ENCODE peak calls at places on chromosome 10, in eight cellular contexts. One of them, this sample, is unnamed.

GRCh38 chr10:2920638-2921037 is 146.7 kb upstream of the PFKP start:
- DNase-seq in heart left ventricle: no peak
- DNase-seq in fibroblast of the aortic adventitia: no peak
- DNase-seq in upper lobe of right lung: no peak
- DNase-seq in endodermal cell: peak
- DNase-seq in stomach: no peak
- DNase-seq in colonic mucosa: no peak
- DNase-seq in MCF 10A: no peak
- DNase-seq in this sample: no peak

GRCh38 chr10:108545921-108546320 is 1377.4 kb downstream of the XPNPEP1 start:
- DNase-seq in heart left ventricle: no peak
- DNase-seq in fibroblast of the aortic adventitia: no peak
- DNase-seq in upper lobe of right lung: no peak
- DNase-seq in endodermal cell: peak
- DNase-seq in stomach: no peak
- DNase-seq in colonic mucosa: no peak
- DNase-seq in MCF 10A: no peak
- DNase-seq in this sample: no peak

GRCh38 chr10:33237736-33238624 is 96.5 kb downstream of the NRP1 start:
- DNase-seq in heart left ventricle: no peak
- DNase-seq in fibroblast of the aortic adventitia: peak
- DNase-seq in upper lobe of right lung: no peak
- DNase-seq in endodermal cell: peak
- DNase-seq in stomach: no peak
- DNase-seq in colonic mucosa: no peak
- DNase-seq in MCF 10A: peak
- DNase-seq in this sample: no peak

GRCh38 chr10:97549587-97550322 is 22.8 kb upstream of the ANKRD2 start:
- DNase-seq in heart left ventricle: no peak
- DNase-seq in fibroblast of the aortic adventitia: no peak
- DNase-seq in upper lobe of right lung: no peak
- DNase-seq in endodermal cell: peak
- DNase-seq in stomach: no peak
- DNase-seq in colonic mucosa: no peak
- DNase-seq in MCF 10A: peak
- DNase-seq in this sample: peak

GRCh38 chr10:48792687-48793096 is 108.0 kb downstream of the WDFY4 start:
- DNase-seq in heart left ventricle: no peak
- DNase-seq in fibroblast of the aortic adventitia: peak
- DNase-seq in upper lobe of right lung: no peak
- DNase-seq in endodermal cell: no peak
- DNase-seq in stomach: no peak
- DNase-seq in colonic mucosa: no peak
- DNase-seq in MCF 10A: peak
- DNase-seq in this sample: no peak

GRCh38 chr10:27513451-27514191 is 9.5 kb downstream of the RAB18 start:
- DNase-seq in heart left ventricle: no peak
- DNase-seq in fibroblast of the aortic adventitia: peak
- DNase-seq in upper lobe of right lung: no peak
- DNase-seq in endodermal cell: no peak
- DNase-seq in stomach: no peak
- DNase-seq in colonic mucosa: no peak
- DNase-seq in MCF 10A: no peak
- DNase-seq in this sample: no peak

GRCh38 chr10:50406457-50407076 is 155.3 kb upstream of the ASAH2 start:
- DNase-seq in heart left ventricle: no peak
- DNase-seq in fibroblast of the aortic adventitia: no peak
- DNase-seq in upper lobe of right lung: no peak
- DNase-seq in endodermal cell: no peak
- DNase-seq in stomach: no peak
- DNase-seq in colonic mucosa: no peak
- DNase-seq in MCF 10A: no peak
- DNase-seq in this sample: no peak

GRCh38 chr10:80964955-80965614 is 427.4 kb downstream of the SH2D4B start:
- DNase-seq in heart left ventricle: no peak
- DNase-seq in fibroblast of the aortic adventitia: no peak
- DNase-seq in upper lobe of right lung: no peak
- DNase-seq in endodermal cell: no peak
- DNase-seq in stomach: no peak
- DNase-seq in colonic mucosa: no peak
- DNase-seq in MCF 10A: no peak
- DNase-seq in this sample: no peak

GRCh38 chr10:16931919-16932318 is 114.7 kb upstream of the RSU1 start:
- DNase-seq in heart left ventricle: no peak
- DNase-seq in fibroblast of the aortic adventitia: no peak
- DNase-seq in upper lobe of right lung: no peak
- DNase-seq in endodermal cell: no peak
- DNase-seq in stomach: no peak
- DNase-seq in colonic mucosa: no peak
- DNase-seq in MCF 10A: no peak
- DNase-seq in this sample: no peak

GRCh38 chr10:86293323-86293840 is 73.2 kb downstream of the GRID1 start:
- DNase-seq in heart left ventricle: peak
- DNase-seq in fibroblast of the aortic adventitia: no peak
- DNase-seq in upper lobe of right lung: no peak
- DNase-seq in endodermal cell: peak
- DNase-seq in stomach: peak
- DNase-seq in colonic mucosa: peak
- DNase-seq in MCF 10A: no peak
- DNase-seq in this sample: peak

GRCh38 chr10:12690525-12691139 is 310.9 kb downstream of the CCDC3 start:
- DNase-seq in heart left ventricle: no peak
- DNase-seq in fibroblast of the aortic adventitia: no peak
- DNase-seq in upper lobe of right lung: no peak
- DNase-seq in endodermal cell: no peak
- DNase-seq in stomach: no peak
- DNase-seq in colonic mucosa: no peak
- DNase-seq in MCF 10A: no peak
- DNase-seq in this sample: no peak

GRCh38 chr10:99119258-99119748 is 116.3 kb downstream of the HPSE2 start:
- DNase-seq in heart left ventricle: no peak
- DNase-seq in fibroblast of the aortic adventitia: no peak
- DNase-seq in upper lobe of right lung: no peak
- DNase-seq in endodermal cell: no peak
- DNase-seq in stomach: no peak
- DNase-seq in colonic mucosa: no peak
- DNase-seq in MCF 10A: no peak
- DNase-seq in this sample: no peak

GRCh38 chr10:63261496-63261895 is 128.4 kb downstream of the NRBF2 start:
- DNase-seq in heart left ventricle: no peak
- DNase-seq in fibroblast of the aortic adventitia: no peak
- DNase-seq in upper lobe of right lung: no peak
- DNase-seq in endodermal cell: no peak
- DNase-seq in stomach: no peak
- DNase-seq in colonic mucosa: no peak
- DNase-seq in MCF 10A: no peak
- DNase-seq in this sample: no peak

GRCh38 chr10:80186364-80187012 is 18.8 kb downstream of the ANXA11 start:
- DNase-seq in heart left ventricle: peak
- DNase-seq in fibroblast of the aortic adventitia: peak
- DNase-seq in upper lobe of right lung: no peak
- DNase-seq in endodermal cell: no peak
- DNase-seq in stomach: peak
- DNase-seq in colonic mucosa: no peak
- DNase-seq in MCF 10A: no peak
- DNase-seq in this sample: no peak

GRCh38 chr10:64091889-64092288 is 570.7 kb downstream of the REEP3 start:
- DNase-seq in heart left ventricle: no peak
- DNase-seq in fibroblast of the aortic adventitia: no peak
- DNase-seq in upper lobe of right lung: no peak
- DNase-seq in endodermal cell: peak
- DNase-seq in stomach: no peak
- DNase-seq in colonic mucosa: peak
- DNase-seq in MCF 10A: peak
- DNase-seq in this sample: peak

GRCh38 chr10:103493911-103494877 is 689 bp downstream of the NEURL1 start:
- DNase-seq in heart left ventricle: no peak
- DNase-seq in fibroblast of the aortic adventitia: no peak
- DNase-seq in upper lobe of right lung: no peak
- DNase-seq in endodermal cell: peak
- DNase-seq in stomach: no peak
- DNase-seq in colonic mucosa: no peak
- DNase-seq in MCF 10A: no peak
- DNase-seq in this sample: peak

GRCh38 chr10:93412801-93413200 is 69.3 kb downstream of the MYOF start:
- DNase-seq in heart left ventricle: no peak
- DNase-seq in fibroblast of the aortic adventitia: no peak
- DNase-seq in upper lobe of right lung: no peak
- DNase-seq in endodermal cell: no peak
- DNase-seq in stomach: no peak
- DNase-seq in colonic mucosa: no peak
- DNase-seq in MCF 10A: no peak
- DNase-seq in this sample: no peak

GRCh38 chr10:72087969-72088878 is at the start of gene SPOCK2:
- DNase-seq in heart left ventricle: no peak
- DNase-seq in fibroblast of the aortic adventitia: no peak
- DNase-seq in upper lobe of right lung: no peak
- DNase-seq in endodermal cell: peak
- DNase-seq in stomach: no peak
- DNase-seq in colonic mucosa: no peak
- DNase-seq in MCF 10A: no peak
- DNase-seq in this sample: peak

GRCh38 chr10:13046861-13047528 is 45.5 kb upstream of the CCDC3 start:
- DNase-seq in heart left ventricle: no peak
- DNase-seq in fibroblast of the aortic adventitia: no peak
- DNase-seq in upper lobe of right lung: no peak
- DNase-seq in endodermal cell: peak
- DNase-seq in stomach: no peak
- DNase-seq in colonic mucosa: no peak
- DNase-seq in MCF 10A: no peak
- DNase-seq in this sample: no peak

GRCh38 chr10:63200416-63200815 is 67.3 kb downstream of the NRBF2 start:
- DNase-seq in heart left ventricle: no peak
- DNase-seq in fibroblast of the aortic adventitia: no peak
- DNase-seq in upper lobe of right lung: no peak
- DNase-seq in endodermal cell: no peak
- DNase-seq in stomach: no peak
- DNase-seq in colonic mucosa: no peak
- DNase-seq in MCF 10A: no peak
- DNase-seq in this sample: no peak

GRCh38 chr10:121975295-121976086 is 474 bp upstream of the NSMCE4A start:
- DNase-seq in heart left ventricle: no peak
- DNase-seq in fibroblast of the aortic adventitia: no peak
- DNase-seq in upper lobe of right lung: no peak
- DNase-seq in endodermal cell: no peak
- DNase-seq in stomach: no peak
- DNase-seq in colonic mucosa: no peak
- DNase-seq in MCF 10A: no peak
- DNase-seq in this sample: no peak

GRCh38 chr10:117477961-117478670 is 64.4 kb upstream of the EMX2 start:
- DNase-seq in heart left ventricle: no peak
- DNase-seq in fibroblast of the aortic adventitia: peak
- DNase-seq in upper lobe of right lung: no peak
- DNase-seq in endodermal cell: no peak
- DNase-seq in stomach: no peak
- DNase-seq in colonic mucosa: no peak
- DNase-seq in MCF 10A: peak
- DNase-seq in this sample: no peak
- TF ChIP-seq CTCF in heart left ventricle: no peak
- TF ChIP-seq CTCF in fibroblast of the aortic adventitia: peak
- TF ChIP-seq CTCF in upper lobe of right lung: peak
- TF ChIP-seq CTCF in endodermal cell: peak
- TF ChIP-seq CTCF in stomach: no peak
- TF ChIP-seq CTCF in colonic mucosa: peak
- TF ChIP-seq CTCF in MCF 10A: peak
- TF ChIP-seq CTCF in this sample: no peak

DNA sequence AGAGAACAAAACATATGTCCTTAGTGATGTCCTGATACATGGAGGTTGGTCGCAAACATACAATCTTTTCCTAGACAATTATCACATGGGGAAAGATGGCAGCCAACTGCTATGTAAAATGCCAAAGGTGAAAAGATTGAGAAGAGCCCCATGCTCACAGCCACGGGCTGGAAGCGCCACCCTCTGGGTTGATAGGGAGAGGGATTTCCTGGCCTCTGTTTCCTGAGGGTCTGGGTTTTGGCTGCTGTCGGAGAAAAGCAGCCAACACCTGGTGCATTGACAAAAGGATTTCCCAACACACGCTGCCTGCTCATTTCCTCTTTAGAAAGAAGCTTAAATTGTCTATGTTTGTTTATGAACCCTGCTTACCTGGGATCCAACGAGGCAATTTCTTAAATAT is 43.8 kb downstream of the ITIH5 start:
- DNase-seq in heart left ventricle: no peak
- DNase-seq in fibroblast of the aortic adventitia: no peak
- DNase-seq in upper lobe of right lung: no peak
- DNase-seq in endodermal cell: peak
- DNase-seq in stomach: no peak
- DNase-seq in colonic mucosa: no peak
- DNase-seq in MCF 10A: peak
- DNase-seq in this sample: no peak
- TF ChIP-seq CTCF in heart left ventricle: peak
- TF ChIP-seq CTCF in fibroblast of the aortic adventitia: no peak
- TF ChIP-seq CTCF in upper lobe of right lung: peak
- TF ChIP-seq CTCF in endodermal cell: peak
- TF ChIP-seq CTCF in stomach: no peak
- TF ChIP-seq CTCF in colonic mucosa: no peak
- TF ChIP-seq CTCF in MCF 10A: no peak
- TF ChIP-seq CTCF in this sample: no peak

GRCh38 chr10:14200645-14201534 is 129.8 kb downstream of the FRMD4A start:
- DNase-seq in heart left ventricle: no peak
- DNase-seq in fibroblast of the aortic adventitia: no peak
- DNase-seq in upper lobe of right lung: no peak
- DNase-seq in endodermal cell: peak
- DNase-seq in stomach: no peak
- DNase-seq in colonic mucosa: peak
- DNase-seq in MCF 10A: peak
- DNase-seq in this sample: peak
- TF ChIP-seq CTCF in heart left ventricle: no peak
- TF ChIP-seq CTCF in fibroblast of the aortic adventitia: peak
- TF ChIP-seq CTCF in upper lobe of right lung: peak
- TF ChIP-seq CTCF in endodermal cell: peak
- TF ChIP-seq CTCF in stomach: no peak
- TF ChIP-seq CTCF in colonic mucosa: no peak
- TF ChIP-seq CTCF in MCF 10A: no peak
- TF ChIP-seq CTCF in this sample: peak

GRCh38 chr10:126913316-126913715 is 8.1 kb downstream of the DOCK1 start:
- DNase-seq in heart left ventricle: no peak
- DNase-seq in fibroblast of the aortic adventitia: no peak
- DNase-seq in upper lobe of right lung: no peak
- DNase-seq in endodermal cell: no peak
- DNase-seq in stomach: no peak
- DNase-seq in colonic mucosa: no peak
- DNase-seq in MCF 10A: no peak
- DNase-seq in this sample: no peak
- TF ChIP-seq CTCF in heart left ventricle: no peak
- TF ChIP-seq CTCF in fibroblast of the aortic adventitia: no peak
- TF ChIP-seq CTCF in upper lobe of right lung: no peak
- TF ChIP-seq CTCF in endodermal cell: peak
- TF ChIP-seq CTCF in stomach: no peak
- TF ChIP-seq CTCF in colonic mucosa: no peak
- TF ChIP-seq CTCF in MCF 10A: no peak
- TF ChIP-seq CTCF in this sample: no peak

DNA sequence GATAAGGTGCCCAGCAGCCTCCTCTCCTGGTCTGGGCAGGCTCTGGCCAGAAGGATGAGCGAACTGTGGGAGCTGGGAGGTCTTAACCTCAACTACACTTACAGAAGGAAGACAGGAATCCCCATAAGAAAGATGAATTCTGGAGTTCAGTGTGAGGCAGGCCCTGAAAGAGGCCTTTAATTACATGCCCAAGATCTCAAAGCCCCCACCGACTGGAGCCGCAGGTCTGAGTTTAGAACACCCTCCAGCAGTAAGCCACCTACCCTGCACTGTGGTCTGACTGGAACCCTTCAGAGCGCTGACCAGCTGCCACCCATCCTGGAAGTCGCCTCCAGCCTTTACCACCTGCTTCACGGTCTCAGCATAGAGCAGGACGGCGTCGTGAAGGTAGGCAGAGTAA is 28.2 kb upstream of the ACSL5 start:
- DNase-seq in heart left ventricle: no peak
- DNase-seq in fibroblast of the aortic adventitia: no peak
- DNase-seq in upper lobe of right lung: no peak
- DNase-seq in endodermal cell: no peak
- DNase-seq in stomach: no peak
- DNase-seq in colonic mucosa: no peak
- DNase-seq in MCF 10A: no peak
- DNase-seq in this sample: no peak
- TF ChIP-seq CTCF in heart left ventricle: no peak
- TF ChIP-seq CTCF in fibroblast of the aortic adventitia: no peak
- TF ChIP-seq CTCF in upper lobe of right lung: no peak
- TF ChIP-seq CTCF in endodermal cell: no peak
- TF ChIP-seq CTCF in stomach: no peak
- TF ChIP-seq CTCF in colonic mucosa: no peak
- TF ChIP-seq CTCF in MCF 10A: no peak
- TF ChIP-seq CTCF in this sample: no peak

This sample was measured in glutamatergic neuron.